ENCODE peak calls at places on chromosomes 7 and 10, in five cellular contexts. F is transverse colon, T is Panc1, A is kidney, X is heart left ventricle. Q is an unnamed sample.

GRCh38 chr7:101882595-101883564 is 65.5 kb downstream of the CUX1 start:
- DNase-seq in T (peak; percentile 100), X (peak; percentile 79), F (peak; percentile 85), A (peak; percentile 90), Q (peak; percentile 99)

GRCh38 chr7:45178241-45179225 is 20.9 kb downstream of the RAMP3 start:
- DNase-seq in T (no peak), F (no peak), X (no peak), A (peak; percentile 44), Q (no peak)

GRCh38 chr10:7410800-7411670 is at the start of gene SFMBT2:
- DNase-seq in F (peak; percentile 59), A (peak; percentile 87), T (no peak), X (peak; percentile 80), Q (no peak)

GRCh38 chr7:82481499-82482097 is 38.0 kb upstream of the CACNA2D1 start:
- DNase-seq in T (peak; percentile 28), F (no peak), X (no peak), A (no peak), Q (no peak)

GRCh38 chr10:110802551-110803238 is 69.0 kb upstream of the PDCD4 start:
- DNase-seq in F (peak; percentile 75), A (peak; percentile 91), T (no peak), X (peak; percentile 77), Q (no peak)

GRCh38 chr10:62394556-62395018 is 20.4 kb downstream of the ZNF365 start:
- DNase-seq in F (no peak), X (no peak), A (no peak), T (no peak), Q (no peak)

GRCh38 chr10:12649017-12649586 is 299.8 kb downstream of the CAMK1D start:
- DNase-seq in A (no peak), T (no peak), X (no peak), F (no peak), Q (no peak)

GRCh38 chr7:138665249-138665648 is 35.9 kb downstream of the SVOPL start:
- DNase-seq in X (no peak), T (no peak), F (peak; percentile 24), A (no peak), Q (no peak)

GRCh38 chr10:32232378-32232777 is 114.6 kb downstream of the EPC1 start:
- DNase-seq in A (no peak), X (no peak), F (no peak), T (no peak), Q (no peak)

GRCh38 chr10:92849234-92849525 is 860 bp downstream of the EXOC6 start:
- DNase-seq in F (no peak), T (no peak), A (no peak), X (no peak), Q (no peak)

GRCh38 chr10:116385994-116386809 is 41.4 kb upstream of the PNLIPRP3 start:
- DNase-seq in X (no peak), F (no peak), A (no peak), T (peak; percentile 27), Q (no peak)

GRCh38 chr7:129649128-129649690 is 37.7 kb downstream of the NRF1 start:
- DNase-seq in A (no peak), X (no peak), T (no peak), F (no peak), Q (no peak)

GRCh38 chr10:15385552-15386455 is 14.7 kb upstream of the FAM171A1 start:
- DNase-seq in F (no peak), A (no peak), X (no peak), T (no peak), Q (no peak)

GRCh38 chr7:44824894-44825526 is 22.9 kb downstream of the H2AZ2 start:
- DNase-seq in A (no peak), X (no peak), F (no peak), T (no peak), Q (no peak)

GRCh38 chr7:234712-235553 is 42.6 kb downstream of the FAM20C start:
- DNase-seq in T (no peak), F (peak; percentile 37), X (no peak), A (peak; percentile 87), Q (peak; percentile 36)

GRCh38 chr7:1979591-1980560 is 252.9 kb downstream of the MAD1L1 start:
- DNase-seq in X (peak; percentile 47), F (peak; percentile 53), T (no peak), A (peak; percentile 80), Q (no peak)

GRCh38 chr7:156446990-156447389 is 193.6 kb upstream of the RNF32 start:
- DNase-seq in T (no peak), A (no peak), F (no peak), X (no peak), Q (no peak)

GRCh38 chr10:114017873-114018272 is 25.8 kb upstream of the ADRB1 start:
- DNase-seq in T (no peak), X (no peak), A (no peak), F (no peak), Q (no peak)

GRCh38 chr7:22364910-22365309 is 8.0 kb upstream of the RAPGEF5 start:
- DNase-seq in A (no peak), F (no peak), X (no peak), T (no peak), Q (no peak)

GRCh38 chr10:118501171-118501570 is 94.3 kb downstream of the PRLHR start:
- DNase-seq in X (no peak), A (no peak), T (no peak), F (no peak), Q (no peak)

GRCh38 chr10:28291881-28292297 is 11.0 kb downstream of the MPP7 start:
- DNase-seq in F (no peak), X (no peak), T (no peak), A (no peak), Q (no peak)

GRCh38 chr7:45457591-45457990 is 116.6 kb upstream of the ADCY1 start:
- DNase-seq in T (no peak), X (no peak), A (no peak), F (no peak), Q (no peak)

GRCh38 chr7:151308256-151308655 is 33.4 kb upstream of the NUB1 start:
- DNase-seq in F (no peak), T (no peak), X (no peak), A (no peak), Q (no peak)

GRCh38 chr7:156224441-156225225 is 412.4 kb upstream of the SHH start:
- DNase-seq in F (no peak), A (no peak), X (no peak), T (no peak), Q (no peak)

GRCh38 chr10:77613476-77614130 is 24.0 kb downstream of the KCNMA1 start:
- DNase-seq in A (no peak), F (no peak), X (no peak), T (no peak), Q (peak; percentile 46)

GRCh38 chr10:51879238-51879637 is 179.8 kb upstream of the CSTF2T start:
- DNase-seq in T (no peak), A (no peak), F (no peak), X (no peak), Q (no peak)

GRCh38 chr7:155685070-155685790 is 40.8 kb downstream of the RBM33 start:
- DNase-seq in X (no peak), A (no peak), T (no peak), F (no peak), Q (no peak)

GRCh38 chr7:44244282-44244681 is 43.5 kb downstream of the YKT6 start:
- DNase-seq in T (no peak), A (no peak), X (no peak), F (no peak), Q (no peak)

GRCh38 chr10:124911124-124912051 is 30.5 kb upstream of the ZRANB1 start:
- DNase-seq in X (no peak), A (no peak), T (no peak), F (no peak), Q (no peak)
- TF ChIP-seq CTCF in X (no peak), A (no peak), T (no peak), F (no peak), Q (no peak)

DNA sequence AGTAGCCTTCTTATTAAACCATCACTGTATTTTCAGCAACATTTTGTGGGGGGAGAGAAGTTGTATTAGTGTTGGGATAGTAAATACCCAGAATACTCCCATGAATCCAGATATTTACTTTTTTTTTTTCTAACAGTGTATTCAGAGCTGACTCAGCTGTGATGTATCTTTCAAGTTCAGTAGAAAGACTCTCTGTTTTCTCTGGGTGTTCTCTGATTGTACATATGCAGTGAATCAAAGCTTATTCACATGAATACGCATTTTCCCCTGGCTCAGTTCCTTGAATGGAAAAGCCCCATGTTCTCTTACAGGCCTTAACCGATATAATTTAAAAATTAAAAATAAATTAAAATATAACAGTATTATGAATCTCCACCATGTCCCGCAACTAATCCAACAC is 1.3 kb downstream of the TFPI2 start:
- DNase-seq in F (no peak), X (no peak), A (no peak), T (no peak), Q (no peak)
- H3K4me3 ChIP-seq in F (no peak overlapping the region), X (no peak overlapping the region), A (no peak overlapping the region), T (no peak overlapping the region), Q (no peak overlapping the region)

GRCh38 chr10:100745882-100746412 is 565 bp downstream of the PAX2 start:
- DNase-seq in F (no peak), A (peak; percentile 76), X (no peak), T (no peak), Q (no peak)

GRCh38 chr10:100743626-100744135 is 1.7 kb upstream of the PAX2 start:
- DNase-seq in X (no peak), F (peak; percentile 54), T (no peak), A (peak; percentile 83), Q (no peak)

GRCh38 chr10:100744980-100745881 is at the start of gene PAX2:
- DNase-seq in A (peak; percentile 94), T (no peak), F (no peak), X (no peak), Q (no peak)

GRCh38 chr10:100742936-100743335 is 2.4 kb upstream of the PAX2 start:
- DNase-seq in X (no peak), F (no peak), A (peak; percentile 65), T (no peak), Q (no peak)

DNA sequence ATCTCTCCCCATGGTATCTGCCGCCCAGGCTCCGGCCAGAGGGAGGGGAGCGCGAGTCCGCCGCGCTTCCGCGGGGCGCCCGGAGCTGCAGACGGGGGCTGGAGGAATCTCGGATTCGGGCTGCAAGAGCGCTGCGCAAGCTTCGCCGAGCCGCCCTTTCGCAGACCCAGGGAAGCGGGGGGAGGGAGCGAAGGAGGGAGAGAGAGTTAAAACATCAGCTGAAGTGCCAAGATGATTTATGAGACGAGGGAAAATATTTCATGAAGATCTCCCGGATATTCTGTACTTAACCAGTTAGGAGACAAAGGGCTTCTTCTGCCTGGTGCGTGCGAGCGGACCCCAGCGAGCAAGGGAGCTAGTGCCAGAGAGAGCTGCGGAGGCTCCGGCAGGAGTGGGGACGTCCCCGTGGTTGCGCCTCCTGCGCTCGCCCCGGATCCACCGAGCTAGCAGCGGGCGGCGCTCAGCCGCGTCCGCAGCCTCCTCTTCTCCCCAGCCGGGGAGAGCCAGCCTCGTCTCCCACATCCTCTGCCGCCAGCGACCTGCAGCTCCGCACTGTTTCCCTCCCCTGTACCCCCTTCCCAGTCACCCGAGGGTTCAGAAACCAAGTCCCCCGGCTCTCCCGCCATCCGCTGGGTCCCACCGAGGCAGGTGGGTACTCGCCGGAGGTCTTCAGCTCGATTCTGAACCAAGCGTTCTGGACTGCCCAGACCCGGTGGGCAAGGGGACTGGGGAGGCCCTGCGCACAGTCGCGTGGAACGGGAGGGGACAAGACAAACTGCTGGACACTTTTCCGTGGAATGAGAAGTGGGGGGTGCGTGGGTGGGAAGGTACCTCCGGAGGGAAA is 1.0 kb upstream of the PAX2 start:
- DNase-seq in T (no peak), F (no peak), X (no peak), A (peak; percentile 85), Q (no peak)
- TF ChIP-seq CTCF in T (no peak), F (no peak), X (no peak), A (no peak), Q (no peak)

DNA sequence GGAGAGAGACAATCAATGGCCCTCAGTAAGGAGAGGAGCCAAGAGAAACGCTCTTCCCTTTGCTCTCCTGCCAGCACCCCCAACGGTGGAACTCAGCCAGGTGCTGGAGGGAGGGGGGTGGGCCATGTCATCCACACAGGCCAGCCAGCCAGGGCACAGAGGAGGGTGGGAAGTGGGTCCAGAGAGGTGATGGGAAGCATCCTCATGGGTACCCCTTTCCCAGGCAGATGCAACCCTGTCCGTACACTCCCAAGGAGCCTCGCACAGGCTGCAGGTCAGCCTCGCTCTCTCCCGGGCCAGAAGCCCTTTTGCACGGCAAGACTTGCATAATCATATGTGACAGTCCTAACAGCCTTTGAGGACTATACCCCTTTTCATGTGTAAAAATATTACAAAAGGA is 142.0 kb upstream of the NAMPT start:
- DNase-seq in F (no peak), T (no peak), X (no peak), A (no peak), Q (no peak)
- H3K4me3 ChIP-seq in F (no peak overlapping the region), T (no peak overlapping the region), X (no peak overlapping the region), A (no peak overlapping the region), Q (no peak overlapping the region)

Q was measured in LNCaP clone FGC.